ENCODE peak calls at places on chromosomes 16 and 17, in nine cellular contexts. F is small intestine, H is ovary, B is thoracic aorta, X is PC-3, Y is transverse colon, L is mucosa of descending colon, S is GM23248, Z is NT2/D1. J is an unnamed sample.

GRCh38 chr17:79831367-79832210 is 7.7 kb downstream of the CBX4 start:
- DNase-seq in L (peak; percentile 68), Z (no peak), Y (no peak), S (no peak), H (peak; percentile 82), F (no peak), X (no peak), B (no peak), J (no peak)

GRCh38 chr16:85210423-85211169 is 98.3 kb upstream of the CIBAR2 start:
- DNase-seq in B (no peak), Y (no peak), X (peak; percentile 32), S (peak; percentile 89), H (no peak), Z (no peak), L (no peak), F (no peak), J (no peak)

GRCh38 chr16:59478806-59479205 is 744.7 kb upstream of the GOT2 start:
- DNase-seq in L (no peak), H (no peak), F (no peak), X (peak; percentile 52), B (no peak), S (peak; percentile 46), Z (no peak), Y (no peak), J (no peak)

GRCh38 chr16:317583-317982 is 34.6 kb downstream of the PDIA2 start:
- DNase-seq in F (no peak), X (no peak), Y (no peak), S (no peak), L (no peak), B (no peak), Z (no peak), H (no peak), J (no peak)

GRCh38 chr16:75256059-75256870 is 4.8 kb upstream of the BCAR1 start:
- DNase-seq in X (no peak), H (peak; percentile 46), F (no peak), B (no peak), S (peak; percentile 76), Y (no peak), Z (no peak), L (no peak), J (no peak)

GRCh38 chr17:64236827-64237403 is 26.1 kb downstream of the TEX2 start:
- DNase-seq in Z (no peak), H (no peak), S (no peak), B (no peak), L (no peak), X (peak; percentile 46), F (peak; percentile 42), Y (no peak), J (no peak)

GRCh38 chr16:72400257-72401078 is 228.5 kb upstream of the PMFBP1 start:
- DNase-seq in F (peak; percentile 35), S (peak; percentile 71), B (no peak), Z (peak; percentile 79), H (no peak), X (peak; percentile 58), Y (peak; percentile 24), L (no peak), J (no peak)

GRCh38 chr17:59756236-59756818 is 48.9 kb downstream of the VMP1 start:
- DNase-seq in Y (no peak), B (no peak), S (peak; percentile 69), H (no peak), L (no peak), X (peak; percentile 96), Z (no peak), F (no peak), J (no peak)

GRCh38 chr16:29698042-29698441 is 19.1 kb downstream of the QPRT start:
- DNase-seq in X (no peak), L (no peak), Z (no peak), F (no peak), H (no peak), Y (no peak), B (no peak), S (no peak), J (no peak)

GRCh38 chr17:12605222-12605621 is 60.5 kb upstream of the MYOCD start:
- DNase-seq in F (no peak), Y (no peak), H (no peak), B (no peak), Z (no peak), X (no peak), S (peak; percentile 17), L (no peak), J (no peak)

GRCh38 chr16:81350306-81350615 is 35.5 kb downstream of the GAN start:
- DNase-seq in F (peak; percentile 17), X (peak; percentile 57), S (peak; percentile 43), B (no peak), L (no peak), H (no peak), Y (no peak), Z (no peak), J (no peak)

GRCh38 chr17:76446449-76447231 is 6.3 kb downstream of the UBE2O start:
- DNase-seq in H (no peak), B (no peak), Y (no peak), Z (no peak), L (no peak), F (peak; percentile 79), X (peak; percentile 98), S (peak; percentile 86), J (no peak)

GRCh38 chr17:6508519-6509294 is 47.6 kb downstream of the PITPNM3 start:
- DNase-seq in F (no peak), Y (no peak), H (no peak), B (no peak), Z (no peak), X (no peak), L (no peak), S (no peak), J (no peak)

GRCh38 chr17:81057079-81057730 is 22.3 kb downstream of the BAIAP2 start:
- DNase-seq in Y (peak; percentile 85), F (peak; percentile 89), Z (no peak), L (peak; percentile 88), B (no peak), H (peak; percentile 67), X (peak; percentile 70), S (peak; percentile 51), J (no peak)

GRCh38 chr17:63442549-63443035 is 3.5 kb downstream of the CYB561 start:
- DNase-seq in L (no peak), H (no peak), Z (no peak), X (peak; percentile 21), B (no peak), F (no peak), S (no peak), Y (no peak), J (no peak)

GRCh38 chr17:50934161-50934560 is 68.0 kb upstream of the TOB1 start:
- DNase-seq in H (no peak), S (no peak), X (no peak), Y (no peak), Z (no peak), F (no peak), B (no peak), L (no peak), J (no peak)

GRCh38 chr16:31913668-31914067 is 40.1 kb downstream of the ZNF267 start:
- DNase-seq in Z (no peak), F (no peak), H (no peak), S (no peak), L (no peak), Y (no peak), X (no peak), B (no peak), J (no peak)
- H3K9me3 ChIP-seq in Z (peaks cover 100% of the 10 kb centered on the region), F (peaks cover 4% of the 10 kb centered on the region), H (peaks cover 3% of the 10 kb centered on the region), S (peaks cover 32% of the 10 kb centered on the region), L (peaks cover 100% of the 10 kb centered on the region), Y (peaks cover 98% of the 10 kb centered on the region), X (peaks cover 90% of the 10 kb centered on the region), B (peaks cover 91% of the 10 kb centered on the region), J (peaks cover 83% of the 10 kb centered on the region)

GRCh38 chr16:20314575-20314974 is 12.7 kb downstream of the GP2 start:
- DNase-seq in X (no peak), Z (no peak), B (no peak), H (no peak), S (no peak), Y (no peak), F (no peak), L (no peak), J (no peak)
- H3K9me3 ChIP-seq in X (no peaks in the 10 kb centered on the region), Z (peaks cover 10% of the 10 kb centered on the region), B (no peaks in the 10 kb centered on the region), H (no peaks in the 10 kb centered on the region), S (no peaks in the 10 kb centered on the region), Y (no peaks in the 10 kb centered on the region), F (no peaks in the 10 kb centered on the region), L (no peaks in the 10 kb centered on the region), J (no peaks in the 10 kb centered on the region)

DNA sequence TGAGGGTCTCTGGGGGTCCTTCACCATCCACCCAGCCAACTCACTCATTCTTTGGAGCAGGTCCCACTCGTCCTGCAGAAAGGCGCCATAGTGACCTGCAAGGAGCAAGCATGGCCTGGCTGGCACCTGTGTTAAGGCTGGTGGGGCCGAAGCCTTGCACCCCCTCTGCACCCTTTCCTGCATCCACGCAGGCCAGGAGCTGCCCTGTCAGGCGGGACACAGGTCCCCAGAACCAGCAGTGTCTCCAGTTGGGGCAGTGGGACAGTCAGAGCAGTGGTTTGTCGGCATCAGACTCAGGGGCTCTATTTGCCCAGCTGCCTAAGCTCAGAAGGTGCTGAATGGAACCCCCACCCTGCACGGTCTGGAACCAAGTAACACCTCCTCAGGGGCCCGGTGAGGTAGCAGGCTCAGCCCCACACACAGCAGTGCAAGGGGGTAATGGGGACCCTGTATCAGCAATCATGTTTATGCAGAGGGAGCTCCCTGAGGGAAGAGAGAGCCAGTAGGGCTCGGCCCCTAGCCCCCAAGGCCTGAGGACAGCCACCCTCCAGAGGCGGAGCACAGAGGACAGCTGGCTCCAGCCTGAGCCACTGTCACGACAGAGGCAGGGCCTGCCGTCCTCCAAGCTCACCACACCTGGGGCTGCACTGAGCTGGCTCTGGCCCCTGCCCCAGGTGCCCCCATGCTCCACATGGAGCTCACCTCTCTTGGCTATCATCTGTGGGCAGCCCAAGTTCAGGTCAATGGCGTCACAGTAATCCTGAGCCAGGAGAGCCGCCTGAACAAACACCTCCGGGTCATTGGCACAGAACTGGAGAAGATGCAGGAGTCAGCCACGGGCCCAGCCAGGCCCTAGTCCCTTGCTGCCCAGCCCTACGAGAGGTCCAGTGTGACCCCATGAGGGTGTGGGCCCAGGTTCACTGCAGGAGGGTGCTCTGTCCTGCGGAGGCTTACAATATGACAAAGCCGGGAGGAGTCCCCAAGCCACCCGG is 1.9 kb downstream of the DUS1L start:
- DNase-seq in S (no peak), B (no peak), L (no peak), F (no peak), H (no peak), X (no peak), Z (no peak), Y (no peak), J (no peak)
- H3K9me3 ChIP-seq in S (no peaks in the 10 kb centered on the region), B (no peaks in the 10 kb centered on the region), L (no peaks in the 10 kb centered on the region), F (no peaks in the 10 kb centered on the region), H (no peaks in the 10 kb centered on the region), X (no peaks in the 10 kb centered on the region), Z (no peaks in the 10 kb centered on the region), Y (no peaks in the 10 kb centered on the region), J (no peaks in the 10 kb centered on the region)

GRCh38 chr16:13702614-13703013 is 217.3 kb upstream of the ERCC4 start:
- DNase-seq in F (no peak), H (no peak), Z (no peak), B (peak; percentile 3), S (no peak), X (no peak), Y (no peak), L (no peak), J (no peak)

GRCh38 chr16:13697568-13697967 is 222.4 kb upstream of the ERCC4 start:
- DNase-seq in X (no peak), S (no peak), H (no peak), L (no peak), Y (no peak), F (no peak), Z (no peak), B (no peak), J (no peak)

GRCh38 chr16:13696017-13696416 is 223.9 kb upstream of the ERCC4 start:
- DNase-seq in B (no peak), H (no peak), S (no peak), F (no peak), L (no peak), Y (no peak), Z (no peak), X (no peak), J (no peak)

GRCh38 chr16:13697013-13697412 is 222.9 kb upstream of the ERCC4 start:
- DNase-seq in S (no peak), L (no peak), Y (no peak), X (no peak), Z (no peak), B (no peak), F (no peak), H (no peak), J (no peak)
- H3K9me3 ChIP-seq in S (no peaks in the 10 kb centered on the region), L (peaks cover 38% of the 10 kb centered on the region), Y (peaks cover 12% of the 10 kb centered on the region), X (peaks cover 10% of the 10 kb centered on the region), Z (peaks cover 55% of the 10 kb centered on the region), B (peaks cover 16% of the 10 kb centered on the region), F (no peaks in the 10 kb centered on the region), H (no peaks in the 10 kb centered on the region), J (no peaks in the 10 kb centered on the region)